ENCODE peak calls at places on chromosomes 6 and 20, in nine cellular contexts. U, G, E, C, A, X, O, B and W are unnamed samples.

GRCh38 chr6:53300656-53301551 is 47.8 kb downstream of the ELOVL5 start:
- DNase-seq in G (no peak), B (no peak), A (no peak), X (peak), E (no peak), U (no peak), C (no peak), O (no peak), W (no peak)

GRCh38 chr6:134657751-134658522 is 292.0 kb downstream of the ALDH8A1 start:
- DNase-seq in E (no peak), U (no peak), B (peak), O (no peak), A (no peak), C (no peak), X (no peak), G (no peak), W (no peak)

GRCh38 chr6:98944598-98945011 is 3.1 kb downstream of the FBXL4 start:
- DNase-seq in A (no peak), O (peak), E (peak), C (no peak), X (no peak), U (no peak), B (peak), G (no peak), W (no peak)

GRCh38 chr20:12152996-12153395 is 235.3 kb downstream of the BTBD3 start:
- DNase-seq in X (no peak), C (no peak), B (peak), O (no peak), A (no peak), G (no peak), E (no peak), U (no peak), W (no peak)

GRCh38 chr6:63560806-63561672 is 11.2 kb upstream of the LOC128125822 start:
- DNase-seq in E (no peak), G (no peak), U (no peak), A (no peak), B (peak), C (no peak), O (peak), X (no peak), W (no peak)

GRCh38 chr6:46491789-46492547 is 719 bp upstream of the RCAN2 start:
- DNase-seq in O (peak), X (no peak), C (no peak), A (peak), B (peak), U (peak), E (no peak), G (peak), W (peak)

GRCh38 chr20:9590189-9590588 is 75.8 kb downstream of the LAMP5 start:
- DNase-seq in A (no peak), G (no peak), C (no peak), E (peak), X (no peak), U (no peak), B (peak), O (peak), W (peak)

GRCh38 chr6:105757512-105758200 is 328.5 kb upstream of the PRDM1 start:
- DNase-seq in E (no peak), A (no peak), O (no peak), C (no peak), U (no peak), X (no peak), B (peak), G (no peak), W (no peak)

GRCh38 chr20:49948809-49949507 is 12.8 kb downstream of the RNF114 start:
- DNase-seq in O (peak), B (peak), E (peak), A (no peak), X (no peak), U (no peak), G (no peak), C (peak), W (peak)

GRCh38 chr6:112956696-112957525 is 609.8 kb downstream of the RFPL4B start:
- DNase-seq in X (no peak), A (no peak), O (no peak), U (no peak), B (peak), E (peak), G (no peak), C (peak), W (no peak)

DNA sequence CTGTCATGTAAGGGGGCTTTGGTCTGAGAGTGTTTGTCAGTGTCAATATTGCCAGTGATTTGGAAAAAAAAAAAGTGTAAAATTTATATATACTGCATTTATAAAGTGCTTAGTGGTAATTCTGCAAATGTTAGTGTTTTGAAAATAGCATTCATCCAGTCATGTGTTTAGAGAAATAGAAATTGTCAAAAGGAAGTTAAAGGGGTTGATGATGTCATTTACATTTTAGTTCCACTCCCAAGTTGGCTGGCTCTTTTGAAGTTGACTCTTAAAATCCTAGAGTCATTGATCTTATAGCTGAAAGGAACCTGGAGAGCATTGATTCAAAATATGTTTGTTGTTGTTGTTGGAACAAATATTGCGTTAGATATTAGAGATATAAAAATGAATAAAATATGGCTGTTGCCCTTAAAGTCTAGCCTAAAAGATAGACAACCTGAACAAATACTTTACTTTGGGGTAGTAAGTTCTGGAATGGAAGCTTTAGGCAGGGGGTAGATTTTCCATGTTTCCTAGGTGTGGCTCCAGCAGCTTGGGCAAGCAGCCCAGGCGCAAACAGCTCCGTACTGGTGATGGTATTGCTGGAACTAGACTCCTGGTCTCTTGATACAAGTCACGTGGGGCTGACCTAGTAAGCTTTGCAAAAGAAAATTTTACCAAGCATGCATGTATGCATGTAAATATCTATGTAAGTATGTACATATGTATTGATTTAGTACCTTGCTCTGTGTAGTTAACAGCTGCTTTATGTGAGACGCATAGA is 46.2 kb downstream of the HIVEP1 start:
- DNase-seq in U (no peak), X (no peak), O (no peak), A (no peak), C (no peak), E (no peak), G (no peak), B (no peak), W (no peak)
- H3K4me3 ChIP-seq in U (no peak), X (no peak), O (no peak), A (no peak), C (no peak), E (no peak), G (no peak), B (no peak), W (no peak)

GRCh38 chr6:151242420-151242841 is 2.7 kb downstream of the AKAP12 start:
- DNase-seq in O (no peak), X (no peak), A (peak), E (no peak), U (no peak), C (no peak), G (no peak), B (no peak), W (no peak)
- H3K4me3 ChIP-seq in O (peak), X (no peak), A (no peak), E (peak), U (peak), C (no peak), G (peak), B (peak), W (no peak)

GRCh38 chr6:36753671-36754485 is 56.3 kb downstream of the RAB44 start:
- DNase-seq in E (no peak), C (no peak), B (peak), U (no peak), G (no peak), A (no peak), O (no peak), X (no peak), W (no peak)
- H3K4me3 ChIP-seq in E (no peak), C (no peak), B (no peak), U (no peak), G (no peak), A (no peak), O (no peak), X (no peak), W (no peak)

GRCh38 chr6:125048274-125048673 is 86.0 kb downstream of the RNF217 start:
- DNase-seq in C (no peak), A (no peak), U (no peak), E (no peak), B (no peak), X (no peak), O (no peak), G (no peak), W (no peak)
- H3K4me3 ChIP-seq in C (no peak), A (no peak), U (no peak), E (no peak), B (no peak), X (no peak), O (no peak), G (no peak), W (no peak)

GRCh38 chr20:31831211-31831610 is 12.1 kb downstream of the MYLK2 start:
- DNase-seq in A (no peak), X (no peak), O (no peak), C (no peak), U (no peak), G (no peak), E (no peak), B (no peak), W (no peak)
- H3K4me3 ChIP-seq in A (no peak), X (no peak), O (no peak), C (no peak), U (no peak), G (no peak), E (no peak), B (no peak), W (no peak)

GRCh38 chr6:124131779-124132178 is 328.1 kb downstream of the NKAIN2 start:
- DNase-seq in A (no peak), X (no peak), E (no peak), B (no peak), G (no peak), U (no peak), O (no peak), C (no peak), W (no peak)
- H3K4me3 ChIP-seq in A (no peak), X (no peak), E (no peak), B (no peak), G (no peak), U (no peak), O (no peak), C (no peak), W (no peak)

DNA sequence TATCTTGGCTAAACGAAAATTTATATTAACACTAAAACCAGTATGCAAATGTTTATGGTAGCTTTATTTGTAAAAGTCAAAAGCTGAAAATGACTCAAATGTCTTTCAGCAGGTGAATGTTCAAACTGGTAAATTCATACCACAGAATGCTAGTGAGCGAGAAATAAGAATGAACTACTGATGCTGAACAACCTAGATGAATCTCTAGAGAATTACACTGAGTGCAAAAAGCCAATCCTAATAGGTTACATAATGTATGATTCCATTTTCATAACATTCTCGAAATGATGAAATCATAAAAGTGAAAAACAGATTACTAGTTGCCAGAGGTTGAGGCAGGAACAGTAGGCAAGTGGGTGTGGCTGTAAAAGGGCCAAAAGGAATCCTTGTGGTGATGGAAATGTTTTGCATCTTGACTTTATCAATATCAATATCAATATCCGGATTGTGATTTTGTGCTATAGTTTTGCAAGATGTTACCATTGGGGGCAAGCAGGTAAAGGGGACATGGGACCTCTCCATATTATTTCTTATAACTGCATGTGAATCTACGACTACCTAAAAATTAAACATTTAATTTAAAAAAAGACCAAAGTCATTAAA is 26.1 kb downstream of the ZNF311 start:
- DNase-seq in U (no peak), A (no peak), E (no peak), G (no peak), O (no peak), C (no peak), X (no peak), B (no peak), W (no peak)
- H3K4me3 ChIP-seq in U (no peak), A (no peak), E (no peak), G (no peak), O (no peak), C (no peak), X (no peak), B (no peak), W (no peak)

GRCh38 chr20:29763821-29764511 is 1493.5 kb upstream of the DEFB115 start:
- DNase-seq in X (no peak), G (no peak), C (no peak), A (no peak), O (no peak), E (no peak), U (no peak), B (no peak), W (no peak)
- H3K4me3 ChIP-seq in X (no peak), G (no peak), C (no peak), A (no peak), O (no peak), E (no peak), U (no peak), B (no peak), W (no peak)

GRCh38 chr6:4891171-4891570 is 112.7 kb downstream of the RPP40 start:
- DNase-seq in B (no peak), U (no peak), O (no peak), E (no peak), C (no peak), G (no peak), X (no peak), A (no peak), W (no peak)
- H3K4me3 ChIP-seq in B (no peak), U (no peak), O (no peak), E (no peak), C (no peak), G (no peak), X (no peak), A (no peak), W (no peak)